ENCODE peak calls at places on chromosomes 2 and 18, in five cellular contexts. One of them, this sample, is unnamed.

GRCh38 chr2:232674491-232674890 is 22.6 kb upstream of the GIGYF2 start:
- DNase-seq in lung: no peak
- DNase-seq in astrocyte of the cerebellum: no peak
- DNase-seq in fibroblast of lung: no peak
- DNase-seq in A549: no peak
- DNase-seq in this sample: no peak

GRCh38 chr2:184597571-184597980 is 753 bp upstream of the ZNF804A start:
- DNase-seq in lung: peak; percentile 28
- DNase-seq in A549: no peak
- DNase-seq in astrocyte of the cerebellum: peak; percentile 42
- DNase-seq in fibroblast of lung: peak; percentile 71
- DNase-seq in this sample: no peak

GRCh38 chr2:69973335-69973735 is 11.9 kb upstream of the ASPRV1 start:
- DNase-seq in A549: no peak
- DNase-seq in fibroblast of lung: peak; percentile 59
- DNase-seq in astrocyte of the cerebellum: no peak
- DNase-seq in lung: no peak
- DNase-seq in this sample: peak; percentile 21

GRCh38 chr2:182522428-182522896 is 95.6 kb upstream of the PDE1A start:
- DNase-seq in astrocyte of the cerebellum: peak; percentile 63
- DNase-seq in fibroblast of lung: no peak
- DNase-seq in A549: no peak
- DNase-seq in lung: no peak
- DNase-seq in this sample: no peak

GRCh38 chr18:45916302-45916701 is 50.8 kb downstream of the EPG5 start:
- DNase-seq in A549: peak; percentile 10
- DNase-seq in fibroblast of lung: no peak
- DNase-seq in lung: no peak
- DNase-seq in astrocyte of the cerebellum: no peak
- DNase-seq in this sample: no peak

GRCh38 chr2:43071629-43072550 is 154.5 kb downstream of the ZFP36L2 start:
- DNase-seq in astrocyte of the cerebellum: no peak
- DNase-seq in A549: no peak
- DNase-seq in lung: no peak
- DNase-seq in fibroblast of lung: peak; percentile 90
- DNase-seq in this sample: no peak

GRCh38 chr2:1591978-1592907 is 152.1 kb downstream of the PXDN start:
- DNase-seq in A549: peak; percentile 56
- DNase-seq in astrocyte of the cerebellum: peak; percentile 90
- DNase-seq in lung: peak; percentile 68
- DNase-seq in fibroblast of lung: peak; percentile 90
- DNase-seq in this sample: no peak

GRCh38 chr2:240250985-240251847 is 110.8 kb upstream of the OTOS start:
- DNase-seq in lung: peak; percentile 90
- DNase-seq in A549: peak; percentile 84
- DNase-seq in astrocyte of the cerebellum: peak; percentile 51
- DNase-seq in fibroblast of lung: peak; percentile 99
- DNase-seq in this sample: no peak

GRCh38 chr2:69167469-69167822 is 154.5 kb downstream of the ANTXR1 start:
- DNase-seq in fibroblast of lung: no peak
- DNase-seq in astrocyte of the cerebellum: no peak
- DNase-seq in lung: no peak
- DNase-seq in A549: no peak
- DNase-seq in this sample: no peak

GRCh38 chr2:191835539-191836350 is 11.1 kb downstream of the CAVIN2 start:
- DNase-seq in fibroblast of lung: no peak
- DNase-seq in astrocyte of the cerebellum: no peak
- DNase-seq in lung: no peak
- DNase-seq in A549: no peak
- DNase-seq in this sample: no peak

GRCh38 chr2:112876971-112877361 is 34.0 kb upstream of the IL37 start:
- DNase-seq in fibroblast of lung: no peak
- DNase-seq in lung: no peak
- DNase-seq in A549: no peak
- DNase-seq in astrocyte of the cerebellum: no peak
- DNase-seq in this sample: no peak

GRCh38 chr2:226211439-226211838 is 588.2 kb downstream of the IRS1 start:
- DNase-seq in A549: peak; percentile 40
- DNase-seq in fibroblast of lung: peak; percentile 81
- DNase-seq in astrocyte of the cerebellum: peak; percentile 95
- DNase-seq in lung: no peak
- DNase-seq in this sample: peak; percentile 48

GRCh38 chr2:224904390-224904789 is 137.9 kb downstream of the DOCK10 start:
- DNase-seq in fibroblast of lung: peak; percentile 54
- DNase-seq in astrocyte of the cerebellum: no peak
- DNase-seq in lung: no peak
- DNase-seq in A549: no peak
- DNase-seq in this sample: no peak

GRCh38 chr2:130744287-130745117 is 10.8 kb upstream of the AMER3 start:
- DNase-seq in fibroblast of lung: no peak
- DNase-seq in lung: no peak
- DNase-seq in astrocyte of the cerebellum: no peak
- DNase-seq in A549: no peak
- DNase-seq in this sample: no peak

GRCh38 chr2:202215179-202215578 is 23.2 kb downstream of the SUMO1 start:
- DNase-seq in lung: no peak
- DNase-seq in fibroblast of lung: peak; percentile 63
- DNase-seq in astrocyte of the cerebellum: no peak
- DNase-seq in A549: no peak
- DNase-seq in this sample: no peak

GRCh38 chr2:217614498-217614897 is 388.3 kb downstream of the TNS1 start:
- DNase-seq in fibroblast of lung: no peak
- DNase-seq in lung: no peak
- DNase-seq in A549: no peak
- DNase-seq in astrocyte of the cerebellum: no peak
- DNase-seq in this sample: no peak

GRCh38 chr2:199366406-199366805 is 91.3 kb downstream of the SATB2 start:
- DNase-seq in A549: peak; percentile 10
- DNase-seq in astrocyte of the cerebellum: no peak
- DNase-seq in fibroblast of lung: no peak
- DNase-seq in lung: no peak
- DNase-seq in this sample: no peak

GRCh38 chr2:201157694-201158093 is 25.2 kb upstream of the CASP10 start:
- DNase-seq in lung: no peak
- DNase-seq in A549: no peak
- DNase-seq in astrocyte of the cerebellum: no peak
- DNase-seq in fibroblast of lung: no peak
- DNase-seq in this sample: no peak
- H3K4me3 ChIP-seq in lung: no peak overlapping the region
- H3K4me3 ChIP-seq in A549: no peak overlapping the region
- H3K4me3 ChIP-seq in astrocyte of the cerebellum: no peak overlapping the region
- H3K4me3 ChIP-seq in fibroblast of lung: no peak overlapping the region
- H3K4me3 ChIP-seq in this sample: no peak overlapping the region

GRCh38 chr2:80322958-80323357 is 18.4 kb upstream of the LRRTM1 start:
- DNase-seq in A549: no peak
- DNase-seq in astrocyte of the cerebellum: no peak
- DNase-seq in fibroblast of lung: no peak
- DNase-seq in lung: no peak
- DNase-seq in this sample: no peak

GRCh38 chr2:80326861-80327260 is 22.3 kb upstream of the LRRTM1 start:
- DNase-seq in A549: no peak
- DNase-seq in fibroblast of lung: no peak
- DNase-seq in astrocyte of the cerebellum: no peak
- DNase-seq in lung: no peak
- DNase-seq in this sample: no peak

GRCh38 chr2:80329491-80329890 is 24.9 kb upstream of the LRRTM1 start:
- DNase-seq in lung: no peak
- DNase-seq in fibroblast of lung: no peak
- DNase-seq in astrocyte of the cerebellum: no peak
- DNase-seq in A549: no peak
- DNase-seq in this sample: no peak

GRCh38 chr2:80328033-80328635 is 23.6 kb upstream of the LRRTM1 start:
- DNase-seq in fibroblast of lung: no peak
- DNase-seq in lung: no peak
- DNase-seq in astrocyte of the cerebellum: no peak
- DNase-seq in A549: no peak
- DNase-seq in this sample: no peak

DNA sequence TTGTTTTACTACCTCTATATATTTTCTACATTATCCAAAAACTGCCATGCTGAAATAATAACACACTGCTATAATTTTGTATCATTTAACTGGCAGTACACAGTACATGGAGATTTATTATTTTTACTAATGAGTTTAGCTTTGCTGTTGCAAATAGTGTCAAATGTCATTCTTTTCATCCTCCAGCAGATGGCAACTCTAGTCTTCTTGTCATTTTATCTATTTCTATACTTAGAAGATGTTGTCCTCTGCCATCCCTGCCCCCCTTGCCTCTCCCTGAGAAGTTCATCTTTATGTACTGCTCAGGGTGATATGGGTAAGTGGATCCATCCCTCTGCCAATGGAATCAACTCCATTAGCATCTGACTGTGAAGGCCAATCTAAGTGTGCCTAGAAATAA is 21.7 kb upstream of the LRRTM1 start:
- DNase-seq in lung: no peak
- DNase-seq in A549: peak; percentile 13
- DNase-seq in fibroblast of lung: peak; percentile 47
- DNase-seq in astrocyte of the cerebellum: no peak
- DNase-seq in this sample: peak; percentile 2
- TF ChIP-seq CTCF in lung: no peak
- TF ChIP-seq CTCF in A549: no peak
- TF ChIP-seq CTCF in fibroblast of lung: peak; percentile 45
- TF ChIP-seq CTCF in astrocyte of the cerebellum: peak; percentile 40
- TF ChIP-seq CTCF in this sample: peak; percentile 28

DNA sequence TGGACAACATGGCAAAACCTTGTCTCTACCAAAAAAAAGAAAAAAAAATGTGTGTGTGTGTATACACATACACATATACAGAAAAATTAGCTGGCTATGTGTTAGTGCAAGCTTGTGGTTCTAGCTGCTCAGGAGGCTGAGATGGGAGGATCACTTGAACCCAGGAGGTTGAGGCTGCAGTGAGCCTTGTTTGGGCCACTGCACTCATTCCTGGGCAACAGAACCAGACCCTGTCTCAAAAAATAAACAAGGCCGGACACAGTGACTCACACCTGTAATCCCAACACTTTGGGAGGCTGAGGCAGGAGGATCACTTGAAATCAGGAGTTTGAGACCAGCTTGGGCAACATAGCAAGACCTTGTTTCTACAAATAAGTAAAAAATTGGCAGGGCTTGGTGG is 2.1 kb downstream of the COQ10B start:
- DNase-seq in A549: no peak
- DNase-seq in fibroblast of lung: no peak
- DNase-seq in lung: no peak
- DNase-seq in astrocyte of the cerebellum: no peak
- DNase-seq in this sample: no peak
- H3K4me3 ChIP-seq in A549: no peak overlapping the region
- H3K4me3 ChIP-seq in fibroblast of lung: no peak overlapping the region
- H3K4me3 ChIP-seq in lung: no peak overlapping the region
- H3K4me3 ChIP-seq in astrocyte of the cerebellum: no peak overlapping the region
- H3K4me3 ChIP-seq in this sample: peak overlapping the region; percentile 80

DNA sequence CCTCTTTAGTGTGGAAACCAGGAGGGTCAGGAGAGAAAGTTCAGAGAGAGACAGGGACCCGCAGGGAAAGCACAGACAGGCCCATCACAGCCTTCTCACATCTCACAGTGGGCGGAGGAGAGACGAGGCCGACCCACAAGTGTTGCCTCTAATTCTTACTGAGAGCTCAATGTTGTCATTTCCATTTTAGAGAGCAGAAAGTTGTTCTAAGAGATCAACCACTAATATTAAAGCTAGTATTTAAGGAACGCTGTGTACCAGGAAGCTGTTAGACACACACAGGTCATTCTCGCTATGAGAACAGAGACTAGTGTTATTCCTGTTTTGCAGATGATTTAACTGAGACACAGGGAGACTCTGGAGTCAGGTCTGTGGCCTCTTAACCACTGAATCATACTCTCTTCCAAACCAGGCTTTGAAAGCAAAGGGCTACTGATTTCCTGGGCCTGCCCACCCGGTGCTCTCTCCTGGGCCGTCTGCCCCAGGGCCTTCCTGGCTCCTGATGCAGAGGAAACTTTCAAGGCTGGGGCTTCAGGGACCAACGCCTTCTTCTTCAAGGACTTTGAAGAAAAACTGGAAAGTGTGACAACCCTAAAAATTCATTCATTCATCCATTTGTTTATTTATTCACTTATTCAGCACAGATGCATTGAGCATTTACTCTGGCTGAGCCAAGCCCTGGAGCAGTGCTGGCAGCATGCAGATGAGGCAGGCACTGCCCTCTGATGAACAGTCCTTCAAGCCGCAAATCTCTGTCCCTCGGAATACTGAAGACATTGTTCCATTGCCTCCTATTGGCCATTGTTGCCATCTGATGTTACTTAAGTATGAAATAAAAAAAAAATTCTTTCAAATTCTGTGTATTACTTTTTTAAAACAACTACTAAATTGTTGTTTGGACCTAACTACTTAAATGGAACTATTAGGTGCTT is 37.2 kb upstream of the BIN1 start:
- DNase-seq in A549: peak; percentile 33
- DNase-seq in astrocyte of the cerebellum: no peak
- DNase-seq in lung: no peak
- DNase-seq in fibroblast of lung: peak; percentile 55
- DNase-seq in this sample: no peak
- TF ChIP-seq CTCF in A549: no peak
- TF ChIP-seq CTCF in astrocyte of the cerebellum: no peak
- TF ChIP-seq CTCF in lung: no peak
- TF ChIP-seq CTCF in fibroblast of lung: peak; percentile 13
- TF ChIP-seq CTCF in this sample: no peak

GRCh38 chr18:7940976-7941375 is 373.9 kb downstream of the PTPRM start:
- DNase-seq in fibroblast of lung: no peak
- DNase-seq in lung: no peak
- DNase-seq in A549: no peak
- DNase-seq in astrocyte of the cerebellum: no peak
- DNase-seq in this sample: no peak

GRCh38 chr18:7941533-7941932 is 374.4 kb downstream of the PTPRM start:
- DNase-seq in fibroblast of lung: no peak
- DNase-seq in astrocyte of the cerebellum: no peak
- DNase-seq in lung: peak; percentile 72
- DNase-seq in A549: peak; percentile 83
- DNase-seq in this sample: no peak

GRCh38 chr18:7946724-7947377 is 379.7 kb downstream of the PTPRM start:
- DNase-seq in lung: peak; percentile 36
- DNase-seq in fibroblast of lung: peak; percentile 94
- DNase-seq in astrocyte of the cerebellum: peak; percentile 49
- DNase-seq in A549: peak; percentile 79
- DNase-seq in this sample: peak; percentile 69

GRCh38 chr18:7950380-7951143 is 383.4 kb downstream of the PTPRM start:
- DNase-seq in fibroblast of lung: peak; percentile 54
- DNase-seq in lung: no peak
- DNase-seq in astrocyte of the cerebellum: no peak
- DNase-seq in A549: peak; percentile 85
- DNase-seq in this sample: peak; percentile 54

DNA sequence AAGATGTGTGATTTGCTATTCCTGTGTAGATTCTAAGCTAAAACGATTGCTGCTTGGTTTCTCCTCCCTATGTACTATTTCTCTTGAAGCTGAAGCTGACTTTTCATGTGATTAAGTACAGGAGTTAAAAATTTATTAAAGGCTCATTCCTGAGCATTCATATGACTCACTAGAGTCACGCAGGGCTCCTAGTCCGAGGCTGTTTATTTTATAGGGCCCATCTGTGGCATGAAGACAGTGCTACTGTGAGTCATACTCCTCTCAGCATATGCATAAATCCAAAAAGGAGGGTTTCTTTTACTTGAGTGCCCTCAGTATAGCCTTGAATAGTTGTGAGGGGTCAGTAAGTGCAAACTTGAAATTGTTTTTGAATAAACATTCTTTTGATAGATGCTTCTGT is 378.8 kb downstream of the PTPRM start:
- DNase-seq in A549: peak; percentile 87
- DNase-seq in lung: no peak
- DNase-seq in astrocyte of the cerebellum: peak; percentile 54
- DNase-seq in fibroblast of lung: peak; percentile 96
- DNase-seq in this sample: peak; percentile 88
- H3K4me3 ChIP-seq in A549: peak overlapping the region; percentile 33
- H3K4me3 ChIP-seq in lung: no peak overlapping the region
- H3K4me3 ChIP-seq in astrocyte of the cerebellum: no peak overlapping the region
- H3K4me3 ChIP-seq in fibroblast of lung: no peak overlapping the region
- H3K4me3 ChIP-seq in this sample: no peak overlapping the region

GRCh38 chr2:71961289-71962027 is 186.2 kb downstream of the CYP26B1 start:
- DNase-seq in A549: no peak
- DNase-seq in astrocyte of the cerebellum: no peak
- DNase-seq in fibroblast of lung: no peak
- DNase-seq in lung: no peak
- DNase-seq in this sample: no peak
- TF ChIP-seq CTCF in A549: no peak
- TF ChIP-seq CTCF in astrocyte of the cerebellum: no peak
- TF ChIP-seq CTCF in fibroblast of lung: no peak
- TF ChIP-seq CTCF in lung: no peak
- TF ChIP-seq CTCF in this sample: no peak

This sample was measured in HFF-Myc.